ENCODE peak calls at places on chromosomes 16 and 17, in five cellular contexts. U, R, W, I and P are unnamed samples.

GRCh38 chr17:35969558-35970442 is 11.5 kb downstream of the CCL16 start:
- DNase-seq in U (peak; percentile 74), R (peak; percentile 87), W (peak; percentile 93), I (peak; percentile 88), P (no peak)

GRCh38 chr16:69482410-69482951 is 58.1 kb downstream of the CYB5B start:
- DNase-seq in U (peak; percentile 64), R (no peak), W (no peak), I (peak; percentile 89), P (no peak)

GRCh38 chr17:41967921-41968578 is 1.5 kb downstream of the CNP start:
- DNase-seq in U (no peak), R (no peak), W (no peak), I (no peak), P (no peak)

GRCh38 chr16:720990-721764 is at the start of gene ANTKMT:
- DNase-seq in U (peak; percentile 74), R (peak; percentile 91), W (peak; percentile 97), I (no peak), P (peak; percentile 87)

GRCh38 chr17:73030501-73030911 is 62.0 kb downstream of the SLC39A11 start:
- DNase-seq in U (no peak), R (no peak), W (no peak), I (no peak), P (no peak)

GRCh38 chr16:30996324-30996999 is 11.5 kb downstream of the HSD3B7 start:
- DNase-seq in U (no peak), R (peak; percentile 51), W (peak; percentile 32), I (no peak), P (no peak)

GRCh38 chr16:84396537-84397008 is 28.2 kb downstream of the ATP2C2 start:
- DNase-seq in U (no peak), R (no peak), W (peak; percentile 45), I (no peak), P (no peak)

GRCh38 chr16:84514874-84515835 is 10.7 kb upstream of the MEAK7 start:
- DNase-seq in U (no peak), R (peak; percentile 72), W (no peak), I (no peak), P (peak; percentile 83)

GRCh38 chr17:69388791-69389442 is 25.6 kb upstream of the MAP2K6 start:
- DNase-seq in U (no peak), R (no peak), W (no peak), I (no peak), P (no peak)

GRCh38 chr17:69269174-69269998 is 40.8 kb upstream of the ABCA10 start:
- DNase-seq in U (no peak), R (no peak), W (no peak), I (no peak), P (no peak)

GRCh38 chr17:5422505-5422904 is 2.5 kb downstream of the RPAIN start:
- DNase-seq in U (no peak), R (no peak), W (no peak), I (no peak), P (no peak)

GRCh38 chr17:35433075-35433894 is 985 bp upstream of the SLFN12 start:
- DNase-seq in U (peak; percentile 70), R (peak; percentile 62), W (peak; percentile 96), I (no peak), P (no peak)

GRCh38 chr17:79993390-79994221 is 42.1 kb downstream of the TBC1D16 start:
- DNase-seq in U (peak; percentile 80), R (peak; percentile 80), W (peak; percentile 69), I (peak; percentile 91), P (peak; percentile 85)

GRCh38 chr16:86505899-86506864 is 4.1 kb upstream of the FOXF1 start:
- DNase-seq in U (no peak), R (no peak), W (no peak), I (no peak), P (no peak)

GRCh38 chr17:81130385-81131288 is 34.7 kb upstream of the PVALEF start:
- DNase-seq in U (no peak), R (no peak), W (no peak), I (no peak), P (peak; percentile 87)

GRCh38 chr17:16214190-16215001 is 938 bp downstream of the NCOR1 start:
- DNase-seq in U (no peak), R (no peak), W (no peak), I (no peak), P (no peak)

GRCh38 chr17:79045830-79046500 is 22.0 kb downstream of the C1QTNF1 start:
- DNase-seq in U (peak; percentile 77), R (peak; percentile 74), W (peak; percentile 87), I (no peak), P (peak; percentile 95)

GRCh38 chr16:78987676-78988075 is 612.9 kb downstream of the MAF start:
- DNase-seq in U (no peak), R (no peak), W (no peak), I (no peak), P (no peak)

GRCh38 chr16:54546481-54546880 is 259.9 kb upstream of the IRX3 start:
- DNase-seq in U (no peak), R (no peak), W (no peak), I (no peak), P (no peak)

GRCh38 chr17:32136856-32137255 is 5.4 kb upstream of the RHOT1 start:
- DNase-seq in U (no peak), R (no peak), W (no peak), I (no peak), P (no peak)

GRCh38 chr17:172401-172800 is 9.0 kb downstream of the DOC2B start:
- DNase-seq in U (no peak), R (no peak), W (no peak), I (no peak), P (peak; percentile 56)

GRCh38 chr16:7372095-7372494 is 39.5 kb downstream of the RBFOX1 start:
- DNase-seq in U (no peak), R (no peak), W (no peak), I (no peak), P (no peak)

GRCh38 chr17:7716901-7717755 is at the start of gene DNAH2:
- DNase-seq in U (peak; percentile 86), R (peak; percentile 78), W (peak; percentile 99), I (no peak), P (peak; percentile 79)

GRCh38 chr17:7713782-7714181 is 3.8 kb upstream of the DNAH2 start:
- DNase-seq in U (no peak), R (no peak), W (no peak), I (no peak), P (no peak)

GRCh38 chr17:7716299-7716886 is 1.2 kb upstream of the DNAH2 start:
- DNase-seq in U (no peak), R (no peak), W (peak; percentile 25), I (no peak), P (no peak)

GRCh38 chr17:7712111-7712771 is 5.3 kb upstream of the DNAH2 start:
- DNase-seq in U (no peak), R (no peak), W (peak; percentile 60), I (no peak), P (peak; percentile 52)

DNA sequence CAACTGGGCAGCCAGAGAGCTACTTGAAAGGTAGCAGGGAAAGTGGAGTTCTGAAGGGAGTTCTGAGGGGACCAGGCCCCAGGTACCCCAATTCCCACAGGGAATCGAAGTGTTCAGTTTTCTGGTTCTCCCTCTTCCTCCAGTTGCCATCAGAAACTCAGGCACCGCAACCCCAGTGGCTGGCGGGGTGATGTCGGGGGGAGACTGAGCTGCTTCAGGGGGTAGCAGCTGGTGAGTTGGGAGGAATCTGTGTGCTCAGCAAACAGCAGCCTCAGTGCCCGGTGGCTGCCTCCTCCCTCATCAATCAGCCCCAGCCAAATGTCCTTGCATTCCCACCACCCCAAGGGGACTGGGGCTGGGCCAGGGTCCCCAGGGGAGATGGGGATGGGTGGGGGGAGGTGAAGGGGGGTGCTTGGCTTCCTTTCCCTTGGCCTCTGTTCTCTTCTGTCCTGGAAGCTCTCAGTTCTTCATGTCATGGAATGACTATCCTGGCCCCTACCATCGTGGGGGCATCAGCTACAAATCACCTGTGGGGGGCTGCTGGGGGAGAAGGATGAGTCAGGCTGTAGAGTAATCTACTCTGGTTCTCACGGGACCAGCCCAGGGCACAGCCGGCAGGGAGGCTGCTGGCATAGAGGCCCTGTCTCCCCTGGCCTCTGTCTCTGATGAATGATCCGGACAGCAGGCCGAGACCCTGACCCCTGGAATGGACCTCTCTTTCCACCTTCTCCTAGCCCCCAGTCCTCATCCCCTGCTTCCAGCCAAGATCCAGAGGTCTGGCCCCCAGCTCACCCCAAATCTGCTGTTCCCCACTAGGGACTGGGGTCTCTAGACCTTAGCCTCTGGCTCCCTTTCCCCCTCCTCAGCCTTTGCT is 2.6 kb upstream of the DNAH2 start:
- DNase-seq in U (no peak), R (no peak), W (no peak), I (no peak), P (no peak)
- TF ChIP-seq POLR2AphosphoS5 in U (no peak), R (no peak), W (no peak), I (no peak), P (no peak)

GRCh38 chr16:2497641-2498040 is 16.1 kb upstream of the ATP6V0C start:
- DNase-seq in U (no peak), R (no peak), W (no peak), I (no peak), P (no peak)
- TF ChIP-seq CTCF in U (no peak), R (no peak), W (no peak), I (no peak), P (no peak)

GRCh38 chr17:17661834-17662233 is 19.4 kb upstream of the RAI1 start:
- DNase-seq in U (no peak), R (no peak), W (peak; percentile 55), I (no peak), P (no peak)

GRCh38 chr17:17666111-17666714 is 15.0 kb upstream of the RAI1 start:
- DNase-seq in U (no peak), R (peak; percentile 55), W (no peak), I (no peak), P (peak; percentile 69)

GRCh38 chr17:17665255-17665654 is 16.0 kb upstream of the RAI1 start:
- DNase-seq in U (no peak), R (no peak), W (no peak), I (no peak), P (no peak)

GRCh38 chr17:17663160-17664072 is 17.8 kb upstream of the RAI1 start:
- DNase-seq in U (no peak), R (peak; percentile 60), W (peak; percentile 90), I (no peak), P (peak; percentile 61)

GRCh38 chr17:17664073-17664470 is 17.2 kb upstream of the RAI1 start:
- DNase-seq in U (no peak), R (no peak), W (no peak), I (no peak), P (no peak)
- H3K4me1 ChIP-seq in U (no peaks in the 10 kb centered on the region), R (no peaks in the 10 kb centered on the region), W (no peaks in the 10 kb centered on the region), I (peaks cover 10% of the 10 kb centered on the region), P (peaks cover 8% of the 10 kb centered on the region)

DNA sequence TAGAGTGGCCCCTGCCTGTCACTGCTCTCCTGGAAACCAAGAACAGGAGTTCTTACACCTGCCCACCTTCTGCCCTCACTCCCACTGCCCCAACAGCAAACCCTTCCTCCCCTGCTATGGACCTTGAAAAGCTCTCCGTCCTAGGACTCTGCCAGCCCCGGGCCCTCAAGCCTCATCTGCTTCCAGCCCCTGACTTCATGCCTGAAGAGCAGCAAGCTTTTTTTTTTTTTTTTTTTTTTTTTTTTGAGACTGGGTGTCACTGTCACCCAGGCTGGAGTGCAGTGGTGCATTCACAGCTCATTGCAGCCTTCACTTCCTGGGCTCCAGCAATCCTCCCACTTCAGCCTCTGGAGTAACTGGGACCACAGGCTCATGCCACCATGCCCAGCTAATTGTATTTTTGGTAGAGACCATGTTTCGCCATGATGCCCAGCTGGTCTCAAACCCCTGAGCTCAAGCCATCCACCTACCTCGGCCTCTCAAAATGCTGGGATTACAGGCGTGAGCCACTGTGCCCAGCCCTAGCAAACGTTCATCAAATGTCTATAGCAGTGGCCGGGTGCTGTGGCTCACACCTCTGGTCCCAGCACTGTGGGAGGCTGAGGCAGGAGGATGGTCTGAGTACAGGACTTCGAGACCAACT is 16.9 kb downstream of the CARHSP1 start:
- DNase-seq in U (no peak), R (no peak), W (no peak), I (no peak), P (no peak)
- TF ChIP-seq POLR2AphosphoS5 in U (no peak), R (no peak), W (peak; percentile 33), I (no peak), P (no peak)